ENCODE peak calls at places on chromosomes 16 and 17, in six cellular contexts. R is AG09309, S is GM12865, K is bronchial epithelial cell, U is WTC11, B is upper lobe of left lung. L is an unnamed sample.

GRCh38 chr17:14619821-14620220 is 318.9 kb downstream of the HS3ST3B1 start:
- DNase-seq in R (no peak), K (peak; percentile 72), B (no peak), U (no peak), S (no peak), L (no peak)

GRCh38 chr16:75552951-75553350 is 3.1 kb downstream of the TMEM231 start:
- DNase-seq in R (no peak), B (no peak), U (no peak), S (no peak), K (no peak), L (no peak)

GRCh38 chr16:48271728-48272127 is 24.4 kb upstream of the ABCC11 start:
- DNase-seq in B (no peak), K (no peak), U (no peak), R (no peak), S (no peak), L (peak; percentile 36)

GRCh38 chr17:27453466-27453865 is 2.8 kb upstream of the KSR1 start:
- DNase-seq in K (no peak), S (no peak), U (no peak), B (no peak), R (no peak), L (no peak)

GRCh38 chr16:71626018-71626857 is at the start of gene MARVELD3:
- DNase-seq in S (no peak), B (peak; percentile 97), U (peak; percentile 97), R (no peak), K (peak; percentile 67), L (no peak)

GRCh38 chr17:323721-324139 is 28.9 kb downstream of the RPH3AL start:
- DNase-seq in K (no peak), B (no peak), R (no peak), S (no peak), U (no peak), L (no peak)

GRCh38 chr16:75099738-75100615 is 16.6 kb downstream of the LDHD start:
- DNase-seq in K (no peak), R (no peak), U (no peak), S (peak; percentile 61), B (no peak), L (no peak)

GRCh38 chr16:86718118-86718517 is 139.8 kb downstream of the FOXL1 start:
- DNase-seq in K (peak; percentile 81), S (peak; percentile 20), R (no peak), B (no peak), U (no peak), L (no peak)

GRCh38 chr17:39652635-39653315 is 12.4 kb upstream of the TCAP start:
- DNase-seq in U (peak; percentile 38), S (no peak), B (no peak), R (no peak), K (no peak), L (no peak)

GRCh38 chr17:77163001-77163400 is 22.2 kb downstream of the SEC14L1 start:
- DNase-seq in R (no peak), K (no peak), S (no peak), U (no peak), B (no peak), L (no peak)

GRCh38 chr17:5331506-5331905 is 49.4 kb downstream of the RABEP1 start:
- DNase-seq in R (no peak), B (no peak), K (no peak), U (no peak), S (no peak), L (no peak)

GRCh38 chr16:75379911-75380847 is 53.1 kb downstream of the CFDP1 start:
- DNase-seq in R (no peak), K (no peak), B (no peak), S (peak; percentile 87), U (no peak), L (no peak)

GRCh38 chr17:51948128-51948527 is 210.4 kb downstream of the CA10 start:
- DNase-seq in B (no peak), R (no peak), U (no peak), S (no peak), K (peak; percentile 51), L (no peak)

GRCh38 chr17:42865638-42866094 is 14.7 kb downstream of the AOC3 start:
- DNase-seq in B (no peak), U (no peak), S (no peak), K (no peak), R (no peak), L (no peak)

GRCh38 chr16:73058616-73059409 is 10.9 kb upstream of the ZFHX3 start:
- DNase-seq in K (peak; percentile 47), R (no peak), S (peak; percentile 60), U (peak; percentile 71), B (peak; percentile 93), L (no peak)

GRCh38 chr17:33871720-33872535 is 383.2 kb upstream of the CCL2 start:
- DNase-seq in U (no peak), K (peak; percentile 82), S (no peak), R (no peak), B (no peak), L (peak; percentile 8)

GRCh38 chr16:74281285-74281684 is 15.3 kb upstream of the PSMD7 start:
- DNase-seq in B (no peak), R (no peak), K (peak; percentile 34), S (no peak), U (no peak), L (no peak)

GRCh38 chr16:11493531-11493929 is 93.2 kb downstream of the LITAF start:
- DNase-seq in K (no peak), B (no peak), U (peak; percentile 46), S (no peak), R (no peak), L (no peak)

GRCh38 chr16:50908468-50908867 is 166.6 kb downstream of the CYLD start:
- DNase-seq in U (no peak), R (no peak), K (no peak), B (no peak), S (no peak), L (no peak)

DNA sequence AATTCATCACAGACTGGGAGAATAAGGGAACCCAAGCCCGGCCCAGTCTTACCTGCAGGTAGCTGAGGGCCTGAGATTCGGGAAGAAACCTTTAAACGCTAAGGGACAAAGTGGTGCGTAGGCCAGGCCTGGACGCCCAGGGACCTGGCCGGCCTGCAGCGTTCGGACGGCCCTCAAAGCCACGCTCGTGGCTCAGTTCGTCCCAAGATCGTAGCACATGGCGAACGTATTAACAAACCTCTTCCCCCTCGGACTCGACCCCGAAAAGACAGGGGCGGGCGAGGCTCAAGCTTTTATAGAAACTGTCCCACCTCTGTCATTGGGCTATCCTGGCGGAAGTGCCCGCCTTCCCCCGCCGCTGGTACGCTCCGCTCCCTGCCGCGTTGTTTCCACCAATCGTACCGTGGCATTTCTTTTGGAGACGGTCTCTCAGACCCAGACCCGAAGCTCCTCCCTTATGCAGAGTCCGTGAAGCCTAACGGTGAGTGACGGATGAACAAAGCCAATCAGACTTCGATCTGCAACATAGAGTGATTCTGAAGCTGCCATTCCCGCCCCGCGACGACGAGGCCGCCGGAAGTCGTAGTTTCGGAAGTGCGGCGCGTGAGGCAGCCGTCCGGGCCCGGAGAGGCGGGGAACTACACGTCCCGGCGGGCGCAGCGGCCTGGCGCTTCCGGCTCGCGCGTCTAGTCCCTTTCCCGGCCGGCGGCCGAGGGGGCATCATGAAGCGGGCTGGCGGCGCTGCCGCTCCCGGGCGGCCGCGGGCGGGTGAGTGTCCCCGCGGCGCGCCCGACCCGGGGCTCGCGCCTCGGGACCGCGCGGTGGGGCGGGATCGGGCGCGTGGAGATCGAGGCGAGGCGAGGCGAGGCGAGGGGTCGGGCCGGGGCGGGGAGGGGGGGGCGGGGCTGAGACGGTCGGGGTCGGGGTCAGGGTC is at the start of gene TRAF7:
- DNase-seq in R (peak; percentile 100), U (peak; percentile 99), S (peak; percentile 100), B (peak; percentile 99), K (peak; percentile 100), L (peak; percentile 100)
- TF ChIP-seq CTCF in R (no peak), U (no peak), S (no peak), B (peak; percentile 6), K (no peak), L (no peak)

DNA sequence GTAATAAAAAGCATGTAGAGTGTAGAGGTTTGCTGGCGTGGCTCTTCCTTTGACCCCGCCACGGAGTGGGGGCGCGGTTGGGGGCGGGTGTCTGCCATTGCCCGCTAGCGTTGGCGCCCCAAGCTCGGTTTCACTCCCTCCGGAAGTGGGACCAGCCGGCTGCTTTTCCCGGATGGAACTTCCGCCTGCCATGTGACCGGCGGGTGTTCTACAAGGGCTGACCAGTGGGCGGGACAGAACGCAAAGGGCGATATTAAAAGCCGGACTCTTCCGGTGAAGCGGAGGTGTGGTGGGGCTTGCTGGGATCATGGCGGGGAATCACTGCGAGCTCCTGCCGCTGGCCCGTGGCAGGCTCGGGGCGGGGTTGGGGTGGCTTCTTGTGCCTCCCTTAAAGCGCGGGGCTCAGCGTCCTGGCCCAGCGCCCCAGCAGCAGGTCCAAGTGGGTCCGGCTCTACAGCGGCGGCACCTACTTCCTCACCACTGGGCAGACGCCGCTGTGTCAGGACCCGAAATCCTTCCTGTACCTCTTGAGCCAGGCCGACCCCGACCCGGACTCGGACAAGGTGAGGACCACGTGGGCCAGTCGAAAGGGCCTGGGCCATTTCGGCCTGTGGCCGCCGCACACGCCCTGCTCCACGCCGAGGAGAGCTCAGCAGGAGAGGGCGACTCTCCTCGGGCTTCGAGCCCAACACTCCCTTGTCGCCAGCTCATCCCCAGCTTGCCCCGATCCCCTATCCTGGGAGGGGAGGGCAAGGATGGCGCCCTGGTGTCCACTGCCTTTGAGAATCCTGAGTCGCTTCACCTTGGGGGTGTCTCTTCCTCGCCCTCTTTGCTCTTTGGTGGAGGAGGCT is 65.6 kb downstream of the PDPK1 start:
- DNase-seq in B (peak; percentile 94), U (peak; percentile 97), R (peak; percentile 79), K (peak; percentile 86), S (peak; percentile 97), L (peak; percentile 86)
- TF ChIP-seq CTCF in B (no peak), U (no peak), R (peak; percentile 7), K (no peak), S (no peak), L (no peak)

GRCh38 chr16:66604376-66605176 is at the start of gene CMTM3:
- DNase-seq in R (no peak), K (no peak), U (peak; percentile 83), B (peak; percentile 95), S (peak; percentile 60), L (no peak)
- TF ChIP-seq CTCF in R (peak; percentile 66), K (peak; percentile 70), U (peak; percentile 56), B (peak; percentile 89), S (peak; percentile 65), L (peak; percentile 52)

GRCh38 chr16:401468-402348 is at the start of gene DECR2:
- DNase-seq in K (peak; percentile 67), S (peak; percentile 96), R (no peak), B (peak; percentile 100), U (peak; percentile 96), L (no peak)
- TF ChIP-seq CTCF in K (peak; percentile 73), S (peak; percentile 56), R (peak; percentile 32), B (peak; percentile 48), U (no peak), L (peak; percentile 42)

DNA sequence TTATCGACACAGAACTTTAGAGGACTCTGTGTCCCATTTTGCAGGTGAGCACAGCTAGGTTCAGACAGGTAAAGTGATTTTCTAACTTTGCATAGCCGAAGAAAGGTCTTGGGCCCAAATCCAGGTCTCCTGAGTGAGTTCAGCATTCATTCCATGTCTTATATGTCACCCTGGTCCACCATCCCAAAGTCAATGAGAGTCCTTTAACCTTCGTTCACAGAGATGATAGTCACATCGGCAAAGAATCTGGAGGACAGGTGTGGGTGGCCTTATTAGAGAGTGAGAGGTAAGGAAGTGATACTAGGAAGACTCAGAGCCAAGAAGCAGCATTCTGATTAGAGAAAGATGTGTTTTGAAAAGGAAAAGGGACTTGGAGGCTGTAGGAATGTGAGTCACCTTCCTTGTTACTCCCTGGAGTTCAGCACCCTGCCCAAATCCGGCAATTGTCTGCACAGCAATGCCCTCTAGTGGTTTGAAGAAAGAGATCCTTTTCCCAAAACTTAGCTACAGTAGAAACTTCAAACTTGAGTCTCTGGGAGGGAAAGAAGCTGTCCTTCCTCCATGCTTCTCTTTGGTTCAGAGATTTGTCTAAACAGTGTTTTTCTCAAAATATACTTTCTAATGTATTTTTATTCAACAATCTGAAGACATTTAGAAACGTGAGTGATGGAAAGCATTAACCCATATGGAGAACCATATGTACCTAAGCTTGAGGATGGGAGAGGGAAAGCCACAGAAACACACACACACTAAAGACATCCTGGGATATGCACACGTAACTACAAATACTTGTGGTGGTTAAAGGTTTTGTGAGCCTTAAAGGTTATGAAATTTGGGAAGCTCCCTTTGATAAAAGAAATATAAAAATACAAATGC is 96.4 kb upstream of the SHISA6 start:
- DNase-seq in B (no peak), S (peak; percentile 17), U (peak; percentile 18), R (no peak), K (peak; percentile 51), L (no peak)
- TF ChIP-seq CTCF in B (peak; percentile 18), S (peak; percentile 50), U (peak; percentile 31), R (peak; percentile 16), K (peak; percentile 51), L (no peak)

L was measured in retinal pigment epithelial cell.